ENCODE peak calls at places on chromosomes 4 and X, in four cellular contexts. One of them, this sample, is unnamed.

GRCh38 chrX:34770511-34770910 is 113.4 kb upstream of the TMEM47 start:
- DNase-seq in IMR-90: no peak
- DNase-seq in uterus: no peak
- DNase-seq in Panc1: no peak
- DNase-seq in this sample: no peak

GRCh38 chr4:11954093-11954492 is 525.4 kb upstream of the HS3ST1 start:
- DNase-seq in IMR-90: no peak
- DNase-seq in uterus: no peak
- DNase-seq in Panc1: no peak
- DNase-seq in this sample: no peak

GRCh38 chrX:138908577-138908976 is 197.1 kb upstream of the FGF13 start:
- DNase-seq in IMR-90: no peak
- DNase-seq in uterus: no peak
- DNase-seq in Panc1: no peak
- DNase-seq in this sample: no peak

GRCh38 chrX:132612990-132613564 is 124.2 kb upstream of the MBNL3 start:
- DNase-seq in IMR-90: peak; percentile 4
- DNase-seq in uterus: no peak
- DNase-seq in Panc1: no peak
- DNase-seq in this sample: peak; percentile 67

GRCh38 chr4:92477309-92477708 is 173.5 kb downstream of the GRID2 start:
- DNase-seq in IMR-90: no peak
- DNase-seq in uterus: no peak
- DNase-seq in Panc1: no peak
- DNase-seq in this sample: no peak

GRCh38 chrX:153732406-153732805 is 7.8 kb downstream of the ABCD1 start:
- DNase-seq in IMR-90: no peak
- DNase-seq in uterus: no peak
- DNase-seq in Panc1: no peak
- DNase-seq in this sample: no peak

GRCh38 chr4:16289872-16290554 is 63.7 kb upstream of the TAPT1 start:
- DNase-seq in IMR-90: peak; percentile 46
- DNase-seq in uterus: no peak
- DNase-seq in Panc1: peak; percentile 8
- DNase-seq in this sample: no peak

GRCh38 chr4:177308125-177308524 is 1.5 kb upstream of the NEIL3 start:
- DNase-seq in IMR-90: peak; percentile 85
- DNase-seq in uterus: no peak
- DNase-seq in Panc1: no peak
- DNase-seq in this sample: peak; percentile 14

GRCh38 chr4:168765726-168766125 is 244.3 kb downstream of the CBR4 start:
- DNase-seq in IMR-90: peak; percentile 38
- DNase-seq in uterus: no peak
- DNase-seq in Panc1: no peak
- DNase-seq in this sample: no peak

GRCh38 chrX:10755477-10756334 is 135.3 kb upstream of the MID1 start:
- DNase-seq in IMR-90: peak; percentile 81
- DNase-seq in uterus: peak; percentile 27
- DNase-seq in Panc1: no peak
- DNase-seq in this sample: no peak

DNA sequence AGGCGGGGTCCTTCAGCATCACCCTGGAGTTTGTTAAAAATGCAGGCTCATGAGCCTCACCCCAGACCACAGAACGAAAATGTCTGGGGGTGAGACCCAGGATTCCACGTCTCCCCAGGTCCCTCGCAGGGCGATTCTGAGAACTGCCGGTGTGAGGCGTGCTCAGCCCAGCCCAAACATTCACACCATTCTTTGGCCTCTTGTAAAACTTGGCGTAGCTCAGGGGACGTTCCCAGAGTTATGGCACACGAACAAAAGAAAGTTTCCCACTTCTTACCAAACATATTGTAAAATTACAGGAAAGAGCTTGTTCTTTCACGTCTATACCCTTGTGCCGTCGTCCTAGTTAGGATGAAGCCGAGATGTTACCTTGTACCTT is 12.9 kb downstream of the CD99 start:
- DNase-seq in IMR-90: no peak
- DNase-seq in uterus: no peak
- DNase-seq in Panc1: no peak
- DNase-seq in this sample: peak; percentile 70
- H3K4me1 ChIP-seq in IMR-90: peaks cover 15% of the 10 kb centered on the region
- H3K4me1 ChIP-seq in uterus: no peaks in the 10 kb centered on the region
- H3K4me1 ChIP-seq in Panc1: no peaks in the 10 kb centered on the region
- H3K4me1 ChIP-seq in this sample: peaks cover 57% of the 10 kb centered on the region

DNA sequence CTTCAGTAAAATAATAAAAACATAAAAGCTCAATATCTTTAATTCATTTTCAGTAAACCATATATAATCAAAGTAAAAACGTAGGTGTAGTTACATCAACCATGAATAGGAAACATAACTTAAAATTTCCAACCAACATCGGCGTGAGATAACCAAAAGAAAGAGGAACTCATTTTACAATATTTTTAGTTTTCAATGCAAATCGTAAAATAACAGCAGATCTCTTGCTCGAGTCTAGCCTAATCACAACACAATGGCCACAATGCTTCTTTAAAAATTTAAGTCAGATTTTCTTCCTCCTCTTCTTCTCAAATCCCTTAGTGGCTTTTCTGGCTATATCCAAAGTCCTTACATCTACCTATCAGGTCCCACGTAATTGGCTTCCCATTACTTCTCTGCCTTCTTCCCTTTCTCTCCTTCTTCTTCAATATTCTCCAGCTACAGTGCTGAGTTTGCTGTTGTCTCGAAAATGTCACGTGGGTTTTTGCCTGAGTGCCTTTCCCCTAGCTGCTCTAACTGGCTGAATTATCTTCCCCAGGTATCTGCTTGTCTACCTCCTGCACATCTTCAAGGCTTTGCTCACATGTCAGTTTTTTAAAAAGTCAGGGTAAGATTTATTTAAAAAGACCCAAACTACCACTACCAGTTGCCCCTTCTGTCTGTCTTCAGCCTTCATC is 91.0 kb upstream of the BANK1 start:
- DNase-seq in IMR-90: no peak
- DNase-seq in uterus: no peak
- DNase-seq in Panc1: no peak
- DNase-seq in this sample: no peak
- H3K4me3 ChIP-seq in IMR-90: no peak overlapping the region
- H3K4me3 ChIP-seq in uterus: no peak overlapping the region
- H3K4me3 ChIP-seq in Panc1: no peak overlapping the region
- H3K4me3 ChIP-seq in this sample: no peak overlapping the region

DNA sequence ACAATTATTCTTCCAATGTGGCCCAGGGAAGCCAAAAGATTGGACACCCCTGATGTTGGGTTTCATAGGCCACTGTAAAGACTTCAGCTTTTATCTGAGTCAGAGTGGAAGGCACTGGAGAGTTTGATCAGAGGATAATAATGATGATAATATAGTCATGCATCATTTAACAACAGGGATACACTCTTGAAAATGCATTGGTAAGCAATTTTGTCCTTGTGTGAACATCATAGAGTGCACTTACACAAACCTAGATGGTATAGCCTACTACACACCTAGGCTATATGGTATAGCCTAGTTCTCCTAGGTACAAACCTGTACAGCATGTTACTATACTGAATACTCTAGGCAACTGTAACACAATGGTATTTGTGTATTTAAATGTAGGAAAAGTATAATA is 70.5 kb downstream of the COQ2 start:
- DNase-seq in IMR-90: no peak
- DNase-seq in uterus: no peak
- DNase-seq in Panc1: no peak
- DNase-seq in this sample: no peak
- H3K4me1 ChIP-seq in IMR-90: no peaks in the 10 kb centered on the region
- H3K4me1 ChIP-seq in uterus: no peaks in the 10 kb centered on the region
- H3K4me1 ChIP-seq in Panc1: no peaks in the 10 kb centered on the region
- H3K4me1 ChIP-seq in this sample: no peaks in the 10 kb centered on the region

GRCh38 chr4:46399440-46399839 is 9.5 kb upstream of the GABRA2 start:
- DNase-seq in IMR-90: no peak
- DNase-seq in uterus: no peak
- DNase-seq in Panc1: no peak
- DNase-seq in this sample: no peak

DNA sequence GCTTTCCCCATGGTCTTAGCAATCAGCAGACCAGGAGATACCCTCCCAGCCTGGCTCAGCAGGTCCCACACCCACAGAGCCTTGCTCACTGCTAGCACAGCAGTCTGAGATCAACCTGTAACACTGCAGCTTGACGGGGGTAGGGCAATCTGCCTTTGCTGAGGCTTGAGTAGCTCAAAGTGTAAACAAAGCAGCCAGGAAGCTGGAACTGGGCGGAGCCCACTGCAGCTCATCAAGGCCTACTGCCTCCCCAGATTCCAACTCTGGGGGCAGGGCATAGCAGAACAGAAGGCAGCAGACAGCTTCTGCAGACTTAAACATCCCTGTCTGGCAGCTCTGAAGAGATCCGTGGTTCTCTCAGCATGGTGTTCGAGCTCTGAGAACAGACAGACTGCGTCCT is 15.0 kb upstream of the GABRA2 start:
- DNase-seq in IMR-90: peak; percentile 59
- DNase-seq in uterus: no peak
- DNase-seq in Panc1: no peak
- DNase-seq in this sample: no peak
- H3K4me3 ChIP-seq in IMR-90: no peak overlapping the region
- H3K4me3 ChIP-seq in uterus: no peak overlapping the region
- H3K4me3 ChIP-seq in Panc1: no peak overlapping the region
- H3K4me3 ChIP-seq in this sample: no peak overlapping the region

GRCh38 chr4:121252224-121252806 is 88.2 kb upstream of the TNIP3 start:
- DNase-seq in IMR-90: peak; percentile 65
- DNase-seq in uterus: peak; percentile 38
- DNase-seq in Panc1: peak; percentile 42
- DNase-seq in this sample: peak; percentile 76
- H3K4me1 ChIP-seq in IMR-90: no peaks in the 10 kb centered on the region
- H3K4me1 ChIP-seq in uterus: no peaks in the 10 kb centered on the region
- H3K4me1 ChIP-seq in Panc1: no peaks in the 10 kb centered on the region
- H3K4me1 ChIP-seq in this sample: peaks cover 3% of the 10 kb centered on the region

DNA sequence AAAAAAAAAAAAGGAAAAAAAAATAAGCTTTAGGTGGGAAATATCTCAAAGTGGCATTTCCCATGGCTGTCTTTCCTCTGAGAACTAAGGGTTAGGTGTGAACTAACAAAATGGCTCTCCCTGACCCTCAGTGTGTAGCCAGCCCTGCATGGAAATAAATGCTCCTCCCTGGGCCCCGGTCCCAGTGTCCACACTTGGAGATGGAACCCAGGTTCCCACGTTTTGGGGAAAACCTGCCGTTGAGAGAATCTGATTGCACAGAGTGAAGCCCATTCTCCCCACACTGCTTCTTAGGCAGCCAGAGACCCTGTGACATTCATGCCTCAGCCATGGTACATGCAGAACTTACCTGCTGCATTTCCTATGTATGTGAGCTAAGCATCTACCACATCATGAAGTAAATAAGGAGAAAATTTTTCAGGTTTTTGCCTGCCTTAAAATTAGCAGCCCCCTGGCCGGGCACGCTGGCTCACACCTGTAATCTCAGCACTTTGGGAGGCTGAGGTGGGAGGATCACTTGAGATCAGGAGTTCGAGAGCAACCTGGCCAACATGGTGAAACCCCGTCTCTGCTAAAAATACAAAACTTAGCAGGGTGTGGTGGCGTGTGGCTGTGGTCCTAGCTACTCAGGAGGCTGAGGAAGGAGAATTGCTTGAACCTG is 34.5 kb downstream of the HTT-AS start:
- DNase-seq in IMR-90: no peak
- DNase-seq in uterus: no peak
- DNase-seq in Panc1: no peak
- DNase-seq in this sample: peak; percentile 14
- H3K4me3 ChIP-seq in IMR-90: no peak overlapping the region
- H3K4me3 ChIP-seq in uterus: no peak overlapping the region
- H3K4me3 ChIP-seq in Panc1: no peak overlapping the region
- H3K4me3 ChIP-seq in this sample: no peak overlapping the region

GRCh38 chr4:153735901-153736461 is 23.8 kb downstream of the RNF175 start:
- DNase-seq in IMR-90: no peak
- DNase-seq in uterus: no peak
- DNase-seq in Panc1: no peak
- DNase-seq in this sample: no peak
- H3K4me1 ChIP-seq in IMR-90: no peaks in the 10 kb centered on the region
- H3K4me1 ChIP-seq in uterus: no peaks in the 10 kb centered on the region
- H3K4me1 ChIP-seq in Panc1: no peaks in the 10 kb centered on the region
- H3K4me1 ChIP-seq in this sample: no peaks in the 10 kb centered on the region

GRCh38 chr4:41992967-41993857 is 2.9 kb downstream of the SLC30A9 start:
- DNase-seq in IMR-90: no peak
- DNase-seq in uterus: no peak
- DNase-seq in Panc1: no peak
- DNase-seq in this sample: no peak
- H3K4me3 ChIP-seq in IMR-90: no peak overlapping the region
- H3K4me3 ChIP-seq in uterus: no peak overlapping the region
- H3K4me3 ChIP-seq in Panc1: no peak overlapping the region
- H3K4me3 ChIP-seq in this sample: no peak overlapping the region

GRCh38 chr4:110155632-110156031 is 42.8 kb downstream of the ELOVL6 start:
- DNase-seq in IMR-90: peak; percentile 12
- DNase-seq in uterus: no peak
- DNase-seq in Panc1: no peak
- DNase-seq in this sample: no peak

GRCh38 chr4:110156442-110156841 is 42.0 kb downstream of the ELOVL6 start:
- DNase-seq in IMR-90: no peak
- DNase-seq in uterus: no peak
- DNase-seq in Panc1: no peak
- DNase-seq in this sample: no peak

GRCh38 chr4:110157580-110157979 is 40.8 kb downstream of the ELOVL6 start:
- DNase-seq in IMR-90: no peak
- DNase-seq in uterus: no peak
- DNase-seq in Panc1: no peak
- DNase-seq in this sample: no peak

GRCh38 chr4:110160616-110161015 is 37.8 kb downstream of the ELOVL6 start:
- DNase-seq in IMR-90: no peak
- DNase-seq in uterus: no peak
- DNase-seq in Panc1: no peak
- DNase-seq in this sample: no peak

DNA sequence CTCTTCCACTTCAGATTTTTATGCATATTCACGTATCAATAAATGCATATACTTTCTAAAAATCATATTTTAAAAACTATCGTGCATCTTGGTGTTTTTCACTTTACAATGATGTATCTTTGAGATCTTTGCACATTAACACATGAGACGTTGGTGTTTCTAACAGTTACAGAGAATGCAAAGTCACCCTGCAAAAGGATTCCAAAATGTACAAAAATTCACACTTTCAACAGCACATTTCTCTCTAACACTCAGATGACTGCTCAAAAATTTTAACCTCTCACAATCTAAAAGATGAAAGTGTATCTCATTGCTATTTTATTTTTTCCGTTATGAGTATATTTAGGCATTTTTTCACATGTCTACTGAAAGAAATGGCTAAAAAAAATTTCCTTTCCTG is 38.9 kb downstream of the ELOVL6 start:
- DNase-seq in IMR-90: no peak
- DNase-seq in uterus: no peak
- DNase-seq in Panc1: no peak
- DNase-seq in this sample: no peak
- H3K4me1 ChIP-seq in IMR-90: peaks cover 16% of the 10 kb centered on the region
- H3K4me1 ChIP-seq in uterus: no peaks in the 10 kb centered on the region
- H3K4me1 ChIP-seq in Panc1: no peaks in the 10 kb centered on the region
- H3K4me1 ChIP-seq in this sample: no peaks in the 10 kb centered on the region

GRCh38 chr4:101960431-101960830 is 169.9 kb downstream of the BANK1 start:
- DNase-seq in IMR-90: no peak
- DNase-seq in uterus: no peak
- DNase-seq in Panc1: no peak
- DNase-seq in this sample: no peak
- H3K4me3 ChIP-seq in IMR-90: no peak overlapping the region
- H3K4me3 ChIP-seq in uterus: no peak overlapping the region
- H3K4me3 ChIP-seq in Panc1: no peak overlapping the region
- H3K4me3 ChIP-seq in this sample: no peak overlapping the region

This sample was measured in psoas muscle.